ENCODE peak calls at places on chromosomes 13 and 19, in four cellular contexts. T is HepG2, E is K562, I is A549. P is an unnamed sample.

GRCh38 chr13:25860862-25861261 is 191.0 kb downstream of the SHISA2 start:
- DNase-seq in T (no peak), E (no peak), I (no peak), P (peak)

GRCh38 chr19:18795540-18795939 is 4.4 kb upstream of the COMP start:
- DNase-seq in T (no peak), E (no peak), I (no peak), P (no peak)

GRCh38 chr13:27354379-27354778 is 70.0 kb upstream of the GTF3A start:
- DNase-seq in T (no peak), E (no peak), I (no peak), P (peak)

GRCh38 chr13:112583592-112584277 is 4.2 kb downstream of the TUBGCP3 start:
- DNase-seq in T (no peak), E (no peak), I (no peak), P (no peak)

GRCh38 chr13:25214371-25215252 is 42.5 kb upstream of the AMER2 start:
- DNase-seq in T (no peak), E (no peak), I (peak), P (peak)

GRCh38 chr13:50829226-50829625 is 14.3 kb downstream of the DLEU7 start:
- DNase-seq in T (no peak), E (no peak), I (no peak), P (no peak)

GRCh38 chr19:19444694-19445155 is 39.2 kb downstream of the GATAD2A start:
- DNase-seq in T (no peak), E (no peak), I (no peak), P (peak)

GRCh38 chr13:66546534-66547379 is 683.4 kb downstream of the PCDH9 start:
- DNase-seq in T (no peak), E (no peak), I (no peak), P (peak)

GRCh38 chr19:18109731-18110671 is 12.4 kb downstream of the MAST3 start:
- DNase-seq in T (peak), E (peak), I (no peak), P (no peak)

GRCh38 chr13:97559981-97560380 is 126.0 kb downstream of the RAP2A start:
- DNase-seq in T (no peak), E (no peak), I (no peak), P (no peak)

GRCh38 chr13:107144432-107144831 is 576.5 kb upstream of the ARGLU1 start:
- DNase-seq in T (no peak), E (no peak), I (no peak), P (peak)

GRCh38 chr13:23743717-23744116 is 145.5 kb downstream of the MIPEP start:
- DNase-seq in T (peak), E (no peak), I (peak), P (no peak)

GRCh38 chr13:50213526-50213925 is 198.3 kb downstream of the KCNRG start:
- DNase-seq in T (no peak), E (no peak), I (no peak), P (no peak)

GRCh38 chr19:30710721-30711120 is 338.5 kb downstream of the ZNF536 start:
- DNase-seq in T (no peak), E (no peak), I (no peak), P (no peak)

GRCh38 chr19:407501-408440 is 1.2 kb downstream of the C2CD4C start:
- DNase-seq in T (no peak), E (no peak), I (no peak), P (no peak)
- TF ChIP-seq MAZ in T (no peak), E (no peak), I (no peak), P (no peak)

GRCh38 chr19:4174212-4174894 is 8.0 kb downstream of the SIRT6 start:
- DNase-seq in T (no peak), E (no peak), I (no peak), P (no peak)
- TF ChIP-seq MAZ in T (no peak), E (no peak), I (no peak), P (no peak)

GRCh38 chr19:55442372-55443044 is 592 bp downstream of the SHISA7 start:
- DNase-seq in T (no peak), E (peak), I (no peak), P (no peak)

GRCh38 chr19:55441319-55441691 is 1.8 kb downstream of the SHISA7 start:
- DNase-seq in T (no peak), E (no peak), I (no peak), P (no peak)

GRCh38 chr19:55441692-55442321 is 1.3 kb downstream of the SHISA7 start:
- DNase-seq in T (no peak), E (peak), I (no peak), P (no peak)

GRCh38 chr19:55439052-55439451 is 4.0 kb downstream of the SHISA7 start:
- DNase-seq in T (no peak), E (no peak), I (no peak), P (no peak)

DNA sequence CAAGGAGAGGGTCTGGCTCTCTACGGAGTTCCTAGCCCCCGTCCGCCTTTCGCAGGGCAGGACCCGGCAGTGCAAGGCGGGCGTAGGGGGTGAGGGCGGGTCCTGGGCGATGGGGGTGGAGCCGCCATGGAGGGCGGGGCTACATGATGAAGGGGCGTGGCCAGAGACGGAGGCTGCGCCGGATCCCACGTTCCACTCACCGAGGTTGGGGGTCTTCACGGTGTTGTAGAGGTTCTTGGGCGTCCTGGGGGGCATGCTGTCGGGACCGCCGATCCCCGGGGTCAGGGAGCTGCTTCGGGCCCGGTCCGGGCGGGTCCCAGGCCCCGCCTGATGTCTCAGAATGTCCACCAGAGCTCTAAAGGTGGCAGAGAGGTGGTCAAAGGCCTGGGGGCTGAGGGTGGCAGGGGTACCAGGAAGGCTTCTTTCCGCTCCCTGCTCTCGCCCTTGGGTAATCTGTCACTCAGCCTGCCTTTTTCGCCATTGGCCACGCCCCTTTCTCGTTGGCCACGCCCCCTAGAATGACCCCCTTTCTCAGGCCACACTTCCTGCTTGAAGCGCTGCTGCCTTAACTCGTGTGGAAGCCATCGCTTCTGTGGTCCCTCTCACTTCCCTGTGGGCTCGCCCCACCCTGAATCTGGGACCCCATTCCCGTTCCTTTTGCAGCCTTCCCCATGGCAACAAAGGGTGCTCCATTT is 2.5 kb downstream of the SHISA7 start:
- DNase-seq in T (no peak), E (peak), I (no peak), P (no peak)
- TF ChIP-seq MAZ in T (no peak), E (no peak), I (no peak), P (no peak)

GRCh38 chr19:9309974-9310446 is 372 bp upstream of the ZNF699 start:
- DNase-seq in T (no peak), E (peak), I (peak), P (peak)
- TF ChIP-seq MAZ in T (no peak), E (no peak), I (no peak), P (peak)

DNA sequence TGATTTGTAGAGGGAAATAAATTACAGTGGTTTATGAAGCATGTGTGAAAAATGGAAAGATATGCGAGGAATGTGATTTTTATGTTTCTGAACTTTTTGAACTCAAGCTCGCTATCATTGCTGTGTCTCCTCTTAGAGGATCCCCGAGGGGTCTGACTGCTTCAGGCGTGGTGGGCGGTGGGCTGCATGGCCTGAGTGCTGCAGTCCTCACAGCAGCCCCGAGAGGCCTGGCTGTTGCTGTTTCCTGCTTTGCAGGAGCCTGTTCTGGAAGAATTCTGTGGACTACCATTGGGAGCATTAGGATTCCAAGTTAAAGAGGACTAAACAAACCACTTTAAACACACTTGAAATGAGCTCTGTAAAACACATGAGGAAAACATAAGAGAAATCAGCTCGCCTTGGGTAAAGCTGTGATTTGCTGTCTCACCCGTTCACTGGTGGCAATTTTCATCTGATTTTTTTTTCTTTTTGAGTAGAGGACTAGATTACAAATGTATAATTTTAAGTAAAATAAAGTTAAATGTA is 95.9 kb downstream of the ARHGEF7 start:
- DNase-seq in T (no peak), E (no peak), I (no peak), P (no peak)
- TF ChIP-seq MAZ in T (no peak), E (no peak), I (no peak), P (no peak)

GRCh38 chr13:39510296-39510695 is 92.7 kb downstream of the LHFPL6 start:
- DNase-seq in T (no peak), E (no peak), I (no peak), P (no peak)
- TF ChIP-seq MAZ in T (no peak), E (no peak), I (no peak), P (no peak)

DNA sequence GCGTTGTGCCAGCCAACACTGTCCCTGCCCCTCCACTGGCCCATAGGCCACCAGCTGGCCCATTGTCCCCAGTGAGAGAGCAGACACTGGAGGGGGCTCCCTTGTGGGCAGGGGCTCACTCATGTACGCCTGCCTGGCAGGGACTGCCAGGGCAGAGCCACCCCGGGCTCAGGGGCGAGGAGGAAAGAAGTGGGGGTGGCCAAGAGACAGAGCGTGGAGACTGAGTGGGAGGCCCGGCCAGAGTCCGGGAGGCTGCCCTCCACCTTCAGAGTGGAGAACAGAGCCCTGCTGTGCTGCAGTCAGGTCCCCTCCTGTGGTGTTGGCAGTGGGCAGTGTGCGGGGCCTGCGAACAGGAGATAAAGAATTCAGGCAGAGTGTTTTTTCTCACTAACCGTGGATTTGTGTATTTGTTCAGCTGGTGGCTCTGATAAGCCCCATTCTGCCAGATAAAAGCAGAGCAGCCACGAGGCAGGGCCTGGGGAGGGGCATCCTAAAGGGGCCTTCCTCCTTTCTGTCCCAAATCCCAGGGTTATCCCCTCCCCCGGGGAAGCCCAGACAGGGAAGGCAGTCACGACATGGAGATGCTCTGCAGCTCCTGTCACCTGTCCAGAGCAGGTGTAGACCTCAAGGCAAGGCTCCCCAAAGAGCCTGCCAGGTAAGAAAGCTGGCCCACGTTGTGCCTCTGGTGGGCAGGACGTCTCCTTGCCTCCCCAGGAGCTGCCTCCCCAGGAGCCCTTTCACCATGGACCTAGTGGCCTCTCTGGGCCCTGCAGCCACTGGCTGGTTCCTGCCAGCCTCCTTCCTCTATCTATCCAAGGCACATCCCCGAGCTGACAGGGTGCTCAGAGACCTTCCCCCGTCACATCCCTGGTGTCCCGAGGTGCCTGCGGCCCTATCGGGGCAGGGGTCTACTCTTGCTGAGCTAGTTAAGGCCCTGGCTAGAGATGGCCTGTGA is 33.0 kb downstream of the LYL1 start:
- DNase-seq in T (no peak), E (peak), I (no peak), P (no peak)
- TF ChIP-seq MAZ in T (no peak), E (peak), I (no peak), P (no peak)

GRCh38 chr19:15091918-15092753 is 10.1 kb downstream of the OR1I1 start:
- DNase-seq in T (peak), E (peak), I (peak), P (peak)
- TF ChIP-seq MAZ in T (no peak), E (no peak), I (no peak), P (no peak)

P was measured in IMR-90.